ENCODE peak calls at places on chromosomes 6 and 20, in five cellular contexts. E, C, H, U and B are unnamed samples.

GRCh38 chr6:105882833-105883232 is 203.3 kb upstream of the PRDM1 start:
- DNase-seq in E (no peak), C (no peak), H (no peak), U (no peak), B (no peak)

GRCh38 chr20:57654363-57654997 is 34.3 kb upstream of the ZBP1 start:
- DNase-seq in E (peak; percentile 66), C (peak; percentile 74), H (peak; percentile 57), U (peak; percentile 69), B (peak; percentile 95)

GRCh38 chr6:96809119-96809518 is 28.2 kb downstream of the GPR63 start:
- DNase-seq in E (peak; percentile 2), C (no peak), H (no peak), U (no peak), B (no peak)

GRCh38 chr20:54649511-54649962 is 174.1 kb downstream of the DOK5 start:
- DNase-seq in E (peak; percentile 80), C (peak; percentile 77), H (peak; percentile 58), U (peak; percentile 72), B (peak; percentile 56)

GRCh38 chr20:58829531-58829941 is 21.2 kb downstream of the GNAS-AS1 start:
- DNase-seq in E (peak; percentile 20), C (no peak), H (peak; percentile 13), U (no peak), B (no peak)

GRCh38 chr20:41138217-41138526 is 829 bp downstream of the PLCG1 start:
- DNase-seq in E (no peak), C (no peak), H (no peak), U (no peak), B (no peak)

GRCh38 chr20:61560361-61560853 is 308.3 kb downstream of the CDH4 start:
- DNase-seq in E (peak; percentile 14), C (no peak), H (peak; percentile 54), U (no peak), B (no peak)

GRCh38 chr20:25009218-25010145 is 16.9 kb upstream of the APMAP start:
- DNase-seq in E (no peak), C (no peak), H (no peak), U (no peak), B (no peak)

GRCh38 chr6:48135352-48136084 is 24.5 kb upstream of the PTCHD4 start:
- DNase-seq in E (peak; percentile 86), C (no peak), H (peak; percentile 71), U (no peak), B (no peak)

GRCh38 chr6:20319520-20320357 is 81.9 kb upstream of the E2F3 start:
- DNase-seq in E (no peak), C (no peak), H (peak; percentile 23), U (no peak), B (peak; percentile 78)

GRCh38 chr20:61256819-61257218 is 4.8 kb downstream of the CDH4 start:
- DNase-seq in E (no peak), C (no peak), H (no peak), U (no peak), B (no peak)

GRCh38 chr6:45000833-45001232 is 327.3 kb upstream of the RUNX2 start:
- DNase-seq in E (no peak), C (no peak), H (no peak), U (no peak), B (no peak)

GRCh38 chr6:41538556-41539182 is 7.5 kb upstream of the FOXP4 start:
- DNase-seq in E (peak; percentile 56), C (peak; percentile 57), H (no peak), U (no peak), B (no peak)

GRCh38 chr20:59571151-59571550 is 33.2 kb upstream of the PHACTR3 start:
- DNase-seq in E (no peak), C (no peak), H (no peak), U (no peak), B (no peak)

GRCh38 chr20:52801628-52802006 is 170.5 kb upstream of the TSHZ2 start:
- DNase-seq in E (no peak), C (no peak), H (no peak), U (no peak), B (no peak)

GRCh38 chr6:125983246-125983945 is 2.9 kb upstream of the TRMT11 start:
- DNase-seq in E (peak; percentile 51), C (no peak), H (peak; percentile 64), U (peak; percentile 18), B (no peak)

GRCh38 chr20:20410678-20411077 is 42.8 kb downstream of the INSM1 start:
- DNase-seq in E (peak; percentile 26), C (no peak), H (no peak), U (peak; percentile 71), B (no peak)

GRCh38 chr6:92354270-92354831 is 1065.0 kb downstream of the EPHA7 start:
- DNase-seq in E (no peak), C (no peak), H (no peak), U (no peak), B (no peak)

GRCh38 chr6:87151786-87152527 is 3.4 kb upstream of the ZNF292 start:
- DNase-seq in E (peak; percentile 36), C (no peak), H (no peak), U (peak; percentile 51), B (peak; percentile 81)

GRCh38 chr6:9537381-9537780 is 877.5 kb downstream of the TFAP2A start:
- DNase-seq in E (no peak), C (no peak), H (peak; percentile 1), U (peak; percentile 69), B (no peak)

GRCh38 chr6:71383476-71383875 is 94.9 kb downstream of the OGFRL1 start:
- DNase-seq in E (no peak), C (peak; percentile 37), H (no peak), U (no peak), B (no peak)

GRCh38 chr6:16486661-16487060 is 248.3 kb downstream of the GMPR start:
- DNase-seq in E (no peak), C (no peak), H (no peak), U (no peak), B (no peak)

GRCh38 chr20:51196991-51197651 is 174.2 kb upstream of the KCNG1 start:
- DNase-seq in E (no peak), C (no peak), H (no peak), U (no peak), B (no peak)

GRCh38 chr6:150616581-150616980 is 16.9 kb downstream of the PLEKHG1 start:
- DNase-seq in E (no peak), C (no peak), H (no peak), U (peak; percentile 46), B (no peak)

GRCh38 chr20:3071610-3072529 is at the start of gene OXT:
- DNase-seq in E (no peak), C (no peak), H (no peak), U (peak; percentile 23), B (peak; percentile 84)

GRCh38 chr20:9514072-9514460 is 324 bp upstream of the LAMP5 start:
- DNase-seq in E (no peak), C (no peak), H (no peak), U (no peak), B (no peak)

GRCh38 chr6:150691463-150691862 is 91.8 kb downstream of the PLEKHG1 start:
- DNase-seq in E (no peak), C (peak; percentile 53), H (no peak), U (no peak), B (no peak)

GRCh38 chr6:64217721-64218603 is 582.4 kb downstream of the PHF3 start:
- DNase-seq in E (peak; percentile 7), C (no peak), H (peak; percentile 32), U (no peak), B (no peak)

GRCh38 chr6:80143312-80143960 is 37.0 kb downstream of the BCKDHB start:
- DNase-seq in E (peak; percentile 81), C (no peak), H (peak; percentile 87), U (peak; percentile 76), B (no peak)

GRCh38 chr6:131954775-131955107 is 3.6 kb upstream of the CCN2 start:
- DNase-seq in E (peak; percentile 94), C (no peak), H (peak; percentile 95), U (peak; percentile 98), B (no peak)

GRCh38 chr6:15623282-15624116 is 39.3 kb downstream of the DTNBP1 start:
- DNase-seq in E (peak; percentile 23), C (peak; percentile 33), H (peak; percentile 5), U (peak; percentile 25), B (no peak)

GRCh38 chr6:109507490-109508072 is 24.6 kb upstream of the ZBTB24 start:
- DNase-seq in E (no peak), C (no peak), H (no peak), U (no peak), B (no peak)